ENCODE peak calls at places on chromosomes 5 and 9, in seven cellular contexts. One of them, this sample, is unnamed. For H3K4me1, the result is how much of the 10 kb centered on the place peaks cover.

GRCh38 chr5:10632110-10632903 is 68.4 kb downstream of the ANKRD33B start:
- DNase-seq in mammary epithelial cell: no peak
- DNase-seq in MM.1S: no peak
- DNase-seq in OCI-LY7: peak
- DNase-seq in A549: no peak
- DNase-seq in IMR-90: peak
- DNase-seq in GM23248: no peak
- DNase-seq in this sample: no peak

GRCh38 chr9:137244486-137245449 is 3.7 kb downstream of the TUBB4B start:
- DNase-seq in mammary epithelial cell: no peak
- DNase-seq in MM.1S: no peak
- DNase-seq in OCI-LY7: no peak
- DNase-seq in A549: no peak
- DNase-seq in IMR-90: no peak
- DNase-seq in GM23248: peak
- DNase-seq in this sample: peak

GRCh38 chr5:81837667-81838306 is 86.9 kb upstream of the SSBP2 start:
- DNase-seq in mammary epithelial cell: no peak
- DNase-seq in MM.1S: no peak
- DNase-seq in OCI-LY7: no peak
- DNase-seq in A549: no peak
- DNase-seq in IMR-90: no peak
- DNase-seq in GM23248: no peak
- DNase-seq in this sample: no peak

GRCh38 chr5:72134226-72134625 is 27.0 kb downstream of the MAP1B start:
- DNase-seq in mammary epithelial cell: no peak
- DNase-seq in MM.1S: no peak
- DNase-seq in OCI-LY7: no peak
- DNase-seq in A549: no peak
- DNase-seq in IMR-90: no peak
- DNase-seq in GM23248: peak
- DNase-seq in this sample: no peak

GRCh38 chr5:150411245-150411979 is 1.3 kb downstream of the CD74 start:
- DNase-seq in mammary epithelial cell: no peak
- DNase-seq in MM.1S: peak
- DNase-seq in OCI-LY7: peak
- DNase-seq in A549: no peak
- DNase-seq in IMR-90: peak
- DNase-seq in GM23248: peak
- DNase-seq in this sample: peak

GRCh38 chr5:143200781-143201398 is 202.6 kb downstream of the NR3C1 start:
- DNase-seq in mammary epithelial cell: peak
- DNase-seq in MM.1S: no peak
- DNase-seq in OCI-LY7: no peak
- DNase-seq in A549: peak
- DNase-seq in IMR-90: peak
- DNase-seq in GM23248: peak
- DNase-seq in this sample: peak

GRCh38 chr5:58363444-58363843 is 96.4 kb downstream of the PLK2 start:
- DNase-seq in mammary epithelial cell: no peak
- DNase-seq in MM.1S: no peak
- DNase-seq in OCI-LY7: no peak
- DNase-seq in A549: no peak
- DNase-seq in IMR-90: no peak
- DNase-seq in GM23248: no peak
- DNase-seq in this sample: no peak

GRCh38 chr5:172788771-172789686 is 18.0 kb upstream of the DUSP1 start:
- DNase-seq in mammary epithelial cell: no peak
- DNase-seq in MM.1S: no peak
- DNase-seq in OCI-LY7: no peak
- DNase-seq in A549: peak
- DNase-seq in IMR-90: no peak
- DNase-seq in GM23248: peak
- DNase-seq in this sample: peak

GRCh38 chr9:128149951-128150593 is 819 bp downstream of the LCN2 start:
- DNase-seq in mammary epithelial cell: no peak
- DNase-seq in MM.1S: no peak
- DNase-seq in OCI-LY7: no peak
- DNase-seq in A549: no peak
- DNase-seq in IMR-90: no peak
- DNase-seq in GM23248: no peak
- DNase-seq in this sample: peak
- H3K4me3 ChIP-seq in mammary epithelial cell: no peak
- H3K4me3 ChIP-seq in MM.1S: no peak
- H3K4me3 ChIP-seq in OCI-LY7: no peak
- H3K4me3 ChIP-seq in A549: no peak
- H3K4me3 ChIP-seq in IMR-90: no peak
- H3K4me3 ChIP-seq in GM23248: no peak
- H3K4me3 ChIP-seq in this sample: no peak

DNA sequence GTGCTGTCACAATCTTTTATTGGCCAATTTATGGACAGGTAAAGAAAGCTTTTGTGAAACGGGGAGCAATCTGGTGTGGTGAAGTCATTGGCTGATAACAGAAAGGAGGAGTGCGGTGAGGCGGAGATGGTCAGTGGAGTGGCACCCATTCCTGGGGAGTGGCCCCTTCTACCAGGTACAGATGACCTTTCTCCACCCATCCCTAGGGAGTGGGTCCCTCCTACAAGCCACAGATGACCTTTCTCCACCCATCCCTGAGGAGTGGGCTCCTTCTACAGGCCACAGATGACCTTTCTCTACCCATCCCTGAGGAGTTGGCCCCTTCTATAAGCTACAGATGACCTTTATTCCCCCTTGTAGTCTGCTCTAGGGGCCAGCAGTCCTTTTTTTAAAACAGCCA is 267.6 kb upstream of the IRX2 start:
- DNase-seq in mammary epithelial cell: no peak
- DNase-seq in MM.1S: no peak
- DNase-seq in OCI-LY7: no peak
- DNase-seq in A549: no peak
- DNase-seq in IMR-90: no peak
- DNase-seq in GM23248: no peak
- DNase-seq in this sample: no peak
- H3K4me1 ChIP-seq in mammary epithelial cell: under half
- H3K4me1 ChIP-seq in MM.1S: under half
- H3K4me1 ChIP-seq in OCI-LY7: under half
- H3K4me1 ChIP-seq in A549: under half
- H3K4me1 ChIP-seq in IMR-90: under half
- H3K4me1 ChIP-seq in GM23248: under half
- H3K4me1 ChIP-seq in this sample: under half

DNA sequence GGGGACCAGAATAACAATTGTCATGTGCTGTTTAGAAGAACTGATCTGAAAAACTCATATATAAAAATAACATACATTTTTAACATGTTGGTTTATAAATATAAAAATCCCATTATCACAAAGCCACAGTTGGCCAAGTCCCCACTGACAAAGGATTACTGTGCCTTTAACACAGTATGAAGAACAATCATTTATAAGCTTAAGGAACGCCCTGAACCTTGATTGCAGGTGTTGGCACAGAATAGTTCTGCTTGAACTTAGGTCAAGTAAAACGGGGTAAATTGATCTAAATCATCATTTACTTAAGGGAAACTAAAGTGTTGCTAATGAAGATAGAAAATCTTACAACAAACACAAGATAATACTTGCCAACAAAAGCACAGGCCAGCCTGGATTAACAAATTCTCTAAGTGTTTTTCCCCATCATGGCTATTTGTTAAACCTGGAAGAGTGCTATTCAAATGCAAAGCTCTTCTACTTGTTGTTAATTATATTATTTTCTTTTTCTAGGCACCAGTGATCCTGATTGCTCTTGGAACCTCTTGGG is 46.1 kb downstream of the ASTN2 start:
- DNase-seq in mammary epithelial cell: no peak
- DNase-seq in MM.1S: no peak
- DNase-seq in OCI-LY7: no peak
- DNase-seq in A549: no peak
- DNase-seq in IMR-90: no peak
- DNase-seq in GM23248: no peak
- DNase-seq in this sample: no peak
- H3K4me2 ChIP-seq in mammary epithelial cell: no peak
- H3K4me2 ChIP-seq in MM.1S: no peak
- H3K4me2 ChIP-seq in OCI-LY7: no peak
- H3K4me2 ChIP-seq in A549: no peak
- H3K4me2 ChIP-seq in IMR-90: no peak
- H3K4me2 ChIP-seq in GM23248: no peak
- H3K4me2 ChIP-seq in this sample: no peak

DNA sequence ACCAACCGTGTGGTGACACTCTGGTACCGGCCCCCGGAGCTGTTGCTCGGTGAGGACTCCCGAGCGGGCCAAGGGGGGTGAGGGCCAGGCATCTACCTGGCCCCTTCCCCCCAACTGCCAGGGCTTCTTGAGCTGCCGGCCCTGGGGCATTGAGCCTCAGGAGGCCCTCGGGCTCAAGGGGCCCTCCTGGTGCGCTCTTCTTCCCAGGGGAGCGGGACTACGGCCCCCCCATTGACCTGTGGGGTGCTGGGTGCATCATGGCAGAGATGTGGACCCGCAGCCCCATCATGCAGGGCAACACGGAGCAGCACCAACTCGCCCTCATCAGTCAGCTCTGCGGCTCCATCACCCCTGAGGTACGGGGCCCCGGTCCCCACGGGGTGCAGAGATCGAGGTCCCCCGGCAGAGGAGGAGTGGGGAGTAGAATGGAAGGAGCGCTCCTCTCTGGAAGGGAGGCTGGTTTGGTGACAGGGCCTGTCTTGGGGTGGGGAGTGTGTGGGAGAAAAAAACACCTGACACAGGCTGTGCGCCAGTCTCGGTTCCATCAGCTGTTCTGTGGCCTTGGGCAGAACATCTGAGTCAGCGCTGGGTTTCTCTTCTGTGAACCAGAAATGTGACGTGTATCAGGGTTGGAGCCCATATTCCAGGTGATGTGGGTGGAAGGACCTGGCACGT is 2.6 kb downstream of the CDK9 start:
- DNase-seq in mammary epithelial cell: peak
- DNase-seq in MM.1S: peak
- DNase-seq in OCI-LY7: no peak
- DNase-seq in A549: no peak
- DNase-seq in IMR-90: no peak
- DNase-seq in GM23248: no peak
- DNase-seq in this sample: peak
- H3K4me3 ChIP-seq in mammary epithelial cell: no peak
- H3K4me3 ChIP-seq in MM.1S: no peak
- H3K4me3 ChIP-seq in OCI-LY7: no peak
- H3K4me3 ChIP-seq in A549: no peak
- H3K4me3 ChIP-seq in IMR-90: no peak
- H3K4me3 ChIP-seq in GM23248: no peak
- H3K4me3 ChIP-seq in this sample: no peak

DNA sequence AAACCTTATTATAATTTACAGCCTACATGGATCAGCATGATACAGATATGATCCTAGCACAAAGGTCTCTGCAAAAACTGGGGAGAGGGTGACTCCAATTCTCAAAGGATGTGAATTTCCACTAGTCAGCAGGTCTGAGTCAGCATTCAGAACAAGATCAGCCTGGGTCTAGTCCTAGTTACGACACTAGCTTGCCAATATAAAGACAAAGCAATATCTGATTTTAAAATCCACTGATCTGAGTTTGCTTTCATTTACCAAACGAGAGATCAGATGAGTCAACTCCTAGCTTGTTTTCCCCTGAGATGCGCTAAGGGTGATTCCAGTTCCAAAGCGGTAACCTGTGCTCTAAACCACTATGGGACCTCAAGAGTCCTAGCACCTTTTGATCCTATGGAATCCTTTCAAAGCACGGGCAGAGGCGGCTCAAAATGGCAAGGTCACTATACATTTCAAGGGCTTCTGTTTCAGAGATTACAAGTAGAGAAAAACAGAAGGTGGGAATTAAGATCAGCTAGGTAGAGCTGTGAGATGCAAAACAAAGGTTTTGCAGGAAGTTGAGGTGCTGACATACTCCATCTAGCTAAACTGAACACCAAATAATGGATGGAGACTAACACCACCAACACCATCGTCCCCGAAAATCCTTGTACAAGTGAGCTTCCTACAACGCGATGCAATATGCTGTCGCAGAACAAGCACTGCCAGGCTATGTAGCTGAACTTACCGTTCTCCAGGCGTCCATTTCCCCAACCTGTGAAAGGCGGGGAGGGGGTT is 935 bp downstream of the SLC25A51 start:
- DNase-seq in mammary epithelial cell: peak
- DNase-seq in MM.1S: peak
- DNase-seq in OCI-LY7: peak
- DNase-seq in A549: peak
- DNase-seq in IMR-90: peak
- DNase-seq in GM23248: peak
- DNase-seq in this sample: peak
- H3K4me1 ChIP-seq in mammary epithelial cell: under half
- H3K4me1 ChIP-seq in MM.1S: under half
- H3K4me1 ChIP-seq in OCI-LY7: under half
- H3K4me1 ChIP-seq in A549: under half
- H3K4me1 ChIP-seq in IMR-90: under half
- H3K4me1 ChIP-seq in GM23248: under half
- H3K4me1 ChIP-seq in this sample: under half

GRCh38 chr5:132389051-132389331 is 19.5 kb downstream of the SLC22A5 start:
- DNase-seq in mammary epithelial cell: no peak
- DNase-seq in MM.1S: no peak
- DNase-seq in OCI-LY7: no peak
- DNase-seq in A549: no peak
- DNase-seq in IMR-90: no peak
- DNase-seq in GM23248: peak
- DNase-seq in this sample: no peak
- H3K4me2 ChIP-seq in mammary epithelial cell: peak
- H3K4me2 ChIP-seq in MM.1S: no peak
- H3K4me2 ChIP-seq in OCI-LY7: no peak
- H3K4me2 ChIP-seq in A549: peak
- H3K4me2 ChIP-seq in IMR-90: no peak
- H3K4me2 ChIP-seq in GM23248: peak
- H3K4me2 ChIP-seq in this sample: peak

GRCh38 chr5:36150676-36151433 is 832 bp downstream of the LMBRD2 start:
- DNase-seq in mammary epithelial cell: peak
- DNase-seq in MM.1S: peak
- DNase-seq in OCI-LY7: peak
- DNase-seq in A549: peak
- DNase-seq in IMR-90: peak
- DNase-seq in GM23248: peak
- DNase-seq in this sample: peak
- H3K4me3 ChIP-seq in mammary epithelial cell: peak
- H3K4me3 ChIP-seq in MM.1S: peak
- H3K4me3 ChIP-seq in OCI-LY7: peak
- H3K4me3 ChIP-seq in A549: peak
- H3K4me3 ChIP-seq in IMR-90: peak
- H3K4me3 ChIP-seq in GM23248: peak
- H3K4me3 ChIP-seq in this sample: peak

This sample was measured in osteoblast.